ENCODE peak calls at places on chromosomes 16 and 17, in five cellular contexts. B, D, J, E and V are unnamed samples.

GRCh38 chr16:68083861-68084503 is 1.2 kb upstream of the NFATC3 start:
- DNase-seq in B (no peak), D (no peak), J (no peak), E (no peak), V (no peak)

GRCh38 chr16:84730406-84731106 is 30.8 kb downstream of the USP10 start:
- DNase-seq in B (no peak), D (peak), J (peak), E (peak), V (peak)

GRCh38 chr16:77585852-77586251 is 136.5 kb upstream of the NUDT7 start:
- DNase-seq in B (no peak), D (peak), J (peak), E (no peak), V (no peak)

GRCh38 chr17:46822388-46822921 is 4.0 kb upstream of the WNT3 start:
- DNase-seq in B (no peak), D (no peak), J (no peak), E (peak), V (no peak)

GRCh38 chr16:4089811-4090293 is 26.4 kb downstream of the ADCY9 start:
- DNase-seq in B (no peak), D (no peak), J (no peak), E (no peak), V (no peak)

GRCh38 chr16:23901178-23902131 is 65.7 kb downstream of the PRKCB start:
- DNase-seq in B (no peak), D (no peak), J (no peak), E (no peak), V (no peak)

GRCh38 chr17:16941072-16941641 is 30.8 kb downstream of the TNFRSF13B start:
- DNase-seq in B (no peak), D (no peak), J (no peak), E (no peak), V (no peak)

GRCh38 chr16:8935989-8936388 is 27.7 kb downstream of the USP7 start:
- DNase-seq in B (no peak), D (no peak), J (no peak), E (peak), V (no peak)

GRCh38 chr17:50572541-50572940 is 12.0 kb downstream of the CACNA1G start:
- DNase-seq in B (no peak), D (no peak), J (no peak), E (no peak), V (no peak)

GRCh38 chr16:55569025-55569424 is 2.5 kb downstream of the CAPNS2 start:
- DNase-seq in B (no peak), D (no peak), J (no peak), E (no peak), V (no peak)

GRCh38 chr16:56732366-56732765 is 2.4 kb downstream of the NUP93 start:
- DNase-seq in B (no peak), D (no peak), J (no peak), E (no peak), V (no peak)

GRCh38 chr17:33302394-33302793 is 9.3 kb upstream of the ASIC2 start:
- DNase-seq in B (no peak), D (no peak), J (no peak), E (no peak), V (no peak)

GRCh38 chr17:30357476-30357875 is 21.3 kb upstream of the CPD start:
- DNase-seq in B (no peak), D (no peak), J (no peak), E (no peak), V (no peak)

GRCh38 chr17:37107406-37108083 is 158.8 kb downstream of the AATF start:
- DNase-seq in B (no peak), D (no peak), J (no peak), E (no peak), V (peak)

GRCh38 chr16:16127469-16128116 is 95.7 kb downstream of the ABCC6 start:
- DNase-seq in B (peak), D (peak), J (peak), E (peak), V (no peak)

GRCh38 chr17:78495634-78496033 is 81.6 kb downstream of the DNAH17 start:
- DNase-seq in B (no peak), D (no peak), J (no peak), E (peak), V (no peak)

GRCh38 chr17:67717624-67718324 is at the start of gene NOL11:
- DNase-seq in B (peak), D (peak), J (peak), E (peak), V (peak)

GRCh38 chr16:87295259-87295658 is 21.9 kb downstream of the C16orf95 start:
- DNase-seq in B (no peak), D (peak), J (peak), E (peak), V (no peak)

GRCh38 chr16:1610841-1611653 is 825 bp downstream of the IFT140 start:
- DNase-seq in B (no peak), D (peak), J (peak), E (no peak), V (no peak)

GRCh38 chr17:29844339-29845048 is 85.5 kb downstream of the SSH2 start:
- DNase-seq in B (no peak), D (no peak), J (peak), E (no peak), V (no peak)

GRCh38 chr16:75929056-75929455 is 202.8 kb upstream of the CPHXL start:
- DNase-seq in B (no peak), D (no peak), J (no peak), E (no peak), V (no peak)

GRCh38 chr16:52469775-52470174 is 77.2 kb downstream of the TOX3 start:
- DNase-seq in B (no peak), D (peak), J (no peak), E (no peak), V (no peak)